ENCODE peak calls at places on chromosomes 16 and 17, in seven cellular contexts. I is heart left ventricle, G is HCT116, E is endothelial cell of umbilical vein, O is stomach, W is spleen, C is H1. X is an unnamed sample.

GRCh38 chr17:10099051-10099571 is 99.3 kb downstream of the GAS7 start:
- DNase-seq in O (no peak), C (no peak), G (no peak), I (no peak), W (no peak), E (no peak), X (no peak)

GRCh38 chr17:12730931-12731521 is 58.3 kb upstream of the ARHGAP44 start:
- DNase-seq in W (no peak), I (peak; percentile 94), O (peak; percentile 88), C (no peak), E (no peak), G (peak; percentile 66), X (no peak)

GRCh38 chr17:45123930-45124796 is 8.2 kb downstream of the PLCD3 start:
- DNase-seq in W (no peak), G (peak; percentile 69), I (peak; percentile 60), O (peak; percentile 65), C (no peak), E (peak; percentile 90), X (no peak)

GRCh38 chr17:28347261-28347891 is 10.0 kb downstream of the POLDIP2 start:
- DNase-seq in G (no peak), I (no peak), W (peak; percentile 86), C (no peak), E (no peak), O (peak; percentile 50), X (peak; percentile 85)

GRCh38 chr16:85610446-85611204 is 2.5 kb upstream of the GSE1 start:
- DNase-seq in C (peak; percentile 88), O (peak; percentile 89), W (peak; percentile 97), E (peak; percentile 53), I (peak; percentile 88), G (peak; percentile 83), X (peak; percentile 88)

GRCh38 chr16:20740007-20740883 is 1.4 kb downstream of the THUMPD1 start:
- DNase-seq in C (no peak), E (peak; percentile 53), O (no peak), G (no peak), I (no peak), W (no peak), X (no peak)

GRCh38 chr16:2162676-2163118 is 7.1 kb downstream of the TRAF7 start:
- DNase-seq in O (no peak), C (no peak), E (no peak), I (no peak), W (no peak), G (no peak), X (no peak)

GRCh38 chr16:82038941-82039340 is 3.9 kb downstream of the HSD17B2 start:
- DNase-seq in E (no peak), I (no peak), W (no peak), O (no peak), C (no peak), G (no peak), X (no peak)

GRCh38 chr17:39699818-39700147 is at the start of gene ERBB2:
- DNase-seq in C (no peak), E (peak; percentile 57), W (no peak), O (peak; percentile 80), G (peak; percentile 57), I (peak; percentile 76), X (peak; percentile 59)

GRCh38 chr16:11340710-11341109 is 4.5 kb upstream of the RMI2 start:
- DNase-seq in I (no peak), G (no peak), W (no peak), O (no peak), E (no peak), C (no peak), X (no peak)

GRCh38 chr17:40065041-40065770 is 2.4 kb downstream of the THRA start:
- DNase-seq in G (no peak), I (peak; percentile 49), C (no peak), W (no peak), E (peak; percentile 54), O (no peak), X (no peak)

GRCh38 chr17:39671651-39672521 is 3.6 kb downstream of the PNMT start:
- DNase-seq in I (peak; percentile 85), G (peak; percentile 18), E (peak; percentile 40), W (peak; percentile 72), O (peak; percentile 57), C (no peak), X (peak; percentile 42)

GRCh38 chr17:49193513-49194296 is 16.7 kb downstream of the GNGT2 start:
- DNase-seq in C (no peak), I (peak; percentile 68), G (peak; percentile 33), O (peak; percentile 43), W (peak; percentile 79), E (peak; percentile 73), X (no peak)

GRCh38 chr17:66627985-66628384 is 206.9 kb upstream of the CACNG5 start:
- DNase-seq in O (no peak), I (no peak), G (no peak), E (no peak), C (no peak), W (no peak), X (no peak)

DNA sequence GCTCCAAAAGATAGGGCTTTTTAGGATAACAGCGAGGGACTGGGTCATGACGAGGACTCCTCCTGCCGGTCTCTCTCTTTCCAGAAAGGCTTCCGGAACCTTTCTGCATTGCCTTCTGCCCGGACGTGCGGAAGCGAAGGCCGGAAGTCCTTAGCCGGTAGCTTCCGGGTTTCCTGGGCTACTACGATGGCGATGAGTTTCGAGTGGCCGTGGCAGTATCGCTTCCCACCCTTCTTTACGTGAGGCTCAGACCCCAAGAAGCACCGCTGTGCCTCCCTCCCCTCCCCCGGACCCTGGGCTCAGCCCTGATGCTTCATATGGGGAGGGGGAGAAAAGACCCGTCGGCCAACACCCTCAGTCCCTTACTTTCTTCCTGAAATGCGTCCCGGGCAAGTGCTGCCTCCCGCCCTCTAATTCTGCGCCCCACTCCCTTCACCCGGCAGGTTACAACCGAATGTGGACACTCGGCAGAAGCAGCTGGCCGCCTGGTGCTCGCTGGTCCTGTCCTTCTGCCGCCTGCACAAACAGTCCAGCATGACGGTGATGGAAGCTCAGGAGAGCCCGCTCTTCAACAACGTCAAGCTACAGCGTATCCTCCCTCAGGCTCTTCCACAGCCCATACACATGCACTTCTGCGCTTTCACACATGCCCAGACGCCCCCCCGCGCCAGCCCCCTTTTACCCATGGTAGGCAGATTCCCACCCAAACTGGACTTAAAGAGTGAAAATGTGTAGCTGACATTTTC is at the start of gene VPS25:
- DNase-seq in C (no peak), G (peak; percentile 75), I (peak; percentile 81), O (peak; percentile 80), E (peak; percentile 61), W (peak; percentile 93), X (peak; percentile 72)
- TF ChIP-seq CTCF in C (peak; percentile 10), G (no peak), I (no peak), O (peak; percentile 14), E (no peak), W (no peak), X (peak; percentile 13)

DNA sequence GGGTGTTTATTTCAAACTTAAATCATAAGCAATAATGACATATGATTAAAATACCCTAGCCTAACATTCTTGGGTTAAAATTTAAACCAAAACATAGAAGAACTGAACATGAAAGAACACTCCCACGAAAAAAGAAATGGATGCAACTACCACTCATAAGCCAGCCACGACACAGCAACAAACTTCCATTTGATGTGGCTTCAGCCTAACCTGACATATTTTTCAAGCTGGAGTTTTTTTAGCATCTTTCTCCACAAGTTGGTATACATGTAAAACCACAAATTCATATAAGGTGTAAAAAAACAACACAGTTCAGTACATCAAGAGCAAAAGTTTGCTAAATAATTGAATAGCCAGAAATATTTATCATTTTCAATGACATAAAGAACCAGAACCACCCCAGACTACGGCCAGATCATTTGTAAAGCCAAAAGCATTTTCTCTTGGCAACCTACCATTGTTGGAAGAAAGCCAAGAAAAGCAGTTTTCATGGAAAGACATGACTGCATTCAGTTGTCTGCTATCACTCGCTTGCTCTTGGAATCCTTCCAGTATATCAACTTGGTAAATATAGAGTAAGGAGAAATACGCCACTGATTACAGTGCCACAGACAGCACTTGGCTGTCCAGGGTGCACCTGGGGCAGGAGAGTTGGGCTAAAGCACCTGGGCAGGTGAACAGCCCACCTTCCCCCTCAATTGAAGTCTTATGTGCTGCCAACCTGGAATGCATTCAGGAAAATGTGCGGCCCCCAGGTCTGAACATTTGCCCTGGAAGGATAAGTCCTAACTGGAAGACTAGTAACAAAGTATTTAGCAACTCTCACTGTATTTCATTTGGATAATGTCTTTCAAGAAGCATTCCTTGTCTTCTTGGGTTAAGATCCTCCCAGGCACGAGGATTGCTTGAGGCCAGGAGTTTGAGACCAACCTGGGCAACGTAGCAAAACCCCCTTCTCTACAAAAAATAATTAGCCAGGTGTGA is 60.5 kb downstream of the CREBBP start:
- DNase-seq in I (no peak), G (peak; percentile 27), W (no peak), C (no peak), O (peak; percentile 38), E (peak; percentile 98), X (peak; percentile 59)
- H3K4me1 ChIP-seq in I (peaks cover 96% of the 10 kb centered on the region), G (peaks cover 19% of the 10 kb centered on the region), W (peaks cover 98% of the 10 kb centered on the region), C (peaks cover 16% of the 10 kb centered on the region), O (peaks cover 66% of the 10 kb centered on the region), E (peaks cover 25% of the 10 kb centered on the region), X (peaks cover 8% of the 10 kb centered on the region)

GRCh38 chr17:8693328-8693727 is 51.3 kb downstream of the CCDC42 start:
- DNase-seq in E (no peak), I (no peak), G (no peak), W (no peak), O (no peak), C (no peak), X (no peak)
- TF ChIP-seq POLR2A in E (no peak), I (no peak), G (no peak), W (no peak), O (no peak), C (no peak), X (no peak)

GRCh38 chr16:57937861-57938260 is 33.1 kb downstream of the CNGB1 start:
- DNase-seq in C (no peak), O (no peak), E (no peak), W (no peak), G (no peak), I (no peak), X (no peak)

GRCh38 chr16:57939872-57940224 is 31.1 kb downstream of the CNGB1 start:
- DNase-seq in W (no peak), O (no peak), G (no peak), I (no peak), E (no peak), C (no peak), X (no peak)

GRCh38 chr16:57940382-57940966 is 30.5 kb downstream of the CNGB1 start:
- DNase-seq in C (no peak), I (no peak), O (no peak), W (no peak), G (no peak), E (no peak), X (no peak)

GRCh38 chr16:57938484-57938883 is 32.4 kb downstream of the CNGB1 start:
- DNase-seq in I (no peak), O (no peak), G (no peak), E (no peak), W (no peak), C (no peak), X (no peak)

DNA sequence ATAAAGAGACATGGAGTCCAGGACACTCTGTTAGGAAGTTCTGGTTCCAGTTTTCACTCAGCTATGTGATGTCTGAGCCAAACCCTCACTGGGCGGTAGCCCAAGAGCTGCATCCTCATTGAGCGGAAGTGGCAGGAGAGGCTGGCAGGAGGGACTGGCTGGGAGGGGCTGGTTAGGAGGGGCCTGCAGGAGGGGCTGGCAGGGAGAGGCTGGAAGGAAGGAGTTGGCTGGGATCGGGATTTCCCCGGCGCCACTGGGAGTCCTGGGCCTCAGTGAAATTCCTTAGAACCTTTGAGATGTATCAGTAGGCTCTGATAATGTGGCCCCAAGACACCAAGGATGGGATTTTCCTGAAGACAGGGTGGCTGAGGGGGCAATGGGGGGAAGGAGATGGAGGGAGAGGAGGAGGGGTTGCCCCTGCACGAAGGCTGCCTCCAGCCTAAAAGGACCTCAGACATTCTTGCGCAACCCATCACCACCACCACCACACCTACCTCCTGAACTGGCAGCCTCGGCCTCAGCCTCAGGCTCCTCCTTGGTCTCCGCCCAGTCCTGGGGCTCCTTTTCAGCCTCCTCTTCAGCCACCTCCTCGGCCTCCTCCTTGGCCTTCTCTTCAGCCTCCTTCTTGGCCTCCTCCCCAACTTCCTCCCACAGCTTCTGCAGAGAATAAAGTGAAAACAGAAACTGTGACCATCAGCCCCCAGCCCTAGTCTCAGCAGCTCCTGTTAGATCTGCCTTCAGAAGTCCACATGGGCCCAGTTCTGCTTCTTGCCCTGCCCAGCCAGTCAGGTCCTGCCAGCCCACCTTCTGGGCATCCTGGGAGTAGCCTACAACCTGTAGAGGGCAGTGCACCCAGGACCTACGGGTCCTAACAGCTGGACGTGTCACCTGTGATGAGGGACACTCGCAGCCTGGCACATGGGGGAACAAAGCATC is 31.7 kb downstream of the CNGB1 start:
- DNase-seq in G (peak; percentile 13), W (peak; percentile 81), E (peak; percentile 9), I (peak; percentile 89), O (peak; percentile 74), C (no peak), X (no peak)
- TF ChIP-seq CTCF in G (peak; percentile 55), W (no peak), E (no peak), I (no peak), O (no peak), C (peak; percentile 40), X (no peak)